ENCODE peak calls at places on chromosomes 6 and 20, in six cellular contexts. U is stomach, O is tibial nerve, J is neural progenitor cell, B is thyroid gland, Q is uterus. G is an unnamed sample. For H3K4me1 and H3K27me3, the result is how much of the 10 kb centered on the place peaks cover.

GRCh38 chr6:90025418-90026089 is 131.3 kb downstream of the GJA10 start:
- DNase-seq in U (no peak), O (no peak), J (no peak), B (no peak), Q (peak), G (no peak)

GRCh38 chr6:135853227-135853626 is 1.7 kb downstream of the PDE7B start:
- DNase-seq in U (no peak), O (no peak), J (no peak), B (no peak), Q (no peak), G (no peak)

GRCh38 chr6:69827491-69827890 is 30.7 kb upstream of the LMBRD1 start:
- DNase-seq in U (no peak), O (no peak), J (no peak), B (no peak), Q (no peak), G (no peak)

GRCh38 chr6:25774120-25774730 is 19.7 kb downstream of the SLC17A4 start:
- DNase-seq in U (no peak), O (no peak), J (peak), B (no peak), Q (no peak), G (no peak)

GRCh38 chr6:150687508-150687907 is 87.8 kb downstream of the PLEKHG1 start:
- DNase-seq in U (peak), O (no peak), J (no peak), B (no peak), Q (peak), G (no peak)

GRCh38 chr6:112232845-112233256 is 21.5 kb downstream of the LAMA4 start:
- DNase-seq in U (no peak), O (peak), J (no peak), B (no peak), Q (no peak), G (no peak)

GRCh38 chr6:148818939-148819575 is 72.2 kb downstream of the UST start:
- DNase-seq in U (no peak), O (no peak), J (peak), B (no peak), Q (no peak), G (no peak)

GRCh38 chr20:20452254-20452676 is 84.4 kb downstream of the INSM1 start:
- DNase-seq in U (peak), O (peak), J (peak), B (no peak), Q (peak), G (peak)

GRCh38 chr6:19013011-19013410 is 625.9 kb downstream of the RNF144B start:
- DNase-seq in U (no peak), O (no peak), J (no peak), B (no peak), Q (no peak), G (no peak)

GRCh38 chr20:37915800-37916570 is 13.1 kb downstream of the VSTM2L start:
- DNase-seq in U (peak), O (no peak), J (peak), B (no peak), Q (peak), G (no peak)

GRCh38 chr20:37311710-37312355 is 22.4 kb downstream of the MANBAL start:
- DNase-seq in U (no peak), O (no peak), J (no peak), B (no peak), Q (no peak), G (no peak)

GRCh38 chr6:165060636-165061190 is 248.7 kb downstream of the C6orf118 start:
- DNase-seq in U (no peak), O (no peak), J (no peak), B (no peak), Q (no peak), G (no peak)

GRCh38 chr6:111890981-111891380 is 17.7 kb upstream of the FYN start:
- DNase-seq in U (no peak), O (no peak), J (no peak), B (no peak), Q (no peak), G (no peak)

GRCh38 chr20:63520939-63521601 is 505 bp downstream of the PPDPF start:
- DNase-seq in U (peak), O (peak), J (peak), B (peak), Q (peak), G (peak)

GRCh38 chr6:160137989-160138835 is 16.6 kb downstream of the SLC22A1 start:
- DNase-seq in U (peak), O (peak), J (peak), B (peak), Q (peak), G (peak)

GRCh38 chr6:142455957-142456589 is 154.3 kb downstream of the ADGRG6 start:
- DNase-seq in U (no peak), O (no peak), J (no peak), B (no peak), Q (no peak), G (no peak)

GRCh38 chr20:10216146-10216741 is 2.4 kb upstream of the SNAP25 start:
- DNase-seq in U (no peak), O (no peak), J (peak), B (no peak), Q (no peak), G (no peak)

GRCh38 chr20:35458388-35458787 is 3.0 kb downstream of the CEP250 start:
- DNase-seq in U (no peak), O (no peak), J (no peak), B (no peak), Q (no peak), G (no peak)

GRCh38 chr6:34457747-34458462 is 8.0 kb upstream of the PACSIN1 start:
- DNase-seq in U (no peak), O (no peak), J (no peak), B (no peak), Q (no peak), G (no peak)

GRCh38 chr6:95819939-95820338 is 195.8 kb upstream of the FUT9 start:
- DNase-seq in U (no peak), O (no peak), J (no peak), B (no peak), Q (no peak), G (no peak)

GRCh38 chr20:652611-653109 is 340 bp downstream of the SRXN1 start:
- DNase-seq in U (peak), O (no peak), J (no peak), B (peak), Q (peak), G (no peak)

GRCh38 chr20:20014659-20015058 is 2.5 kb upstream of the NAA20 start:
- DNase-seq in U (no peak), O (no peak), J (no peak), B (no peak), Q (no peak), G (no peak)

GRCh38 chr6:83294676-83295075 is 101.5 kb downstream of the RWDD2A start:
- DNase-seq in U (no peak), O (no peak), J (no peak), B (no peak), Q (no peak), G (no peak)

GRCh38 chr6:13763740-13764381 is 50.5 kb downstream of the MCUR1 start:
- DNase-seq in U (no peak), O (no peak), J (no peak), B (no peak), Q (no peak), G (no peak)

GRCh38 chr20:22511943-22512910 is 72.1 kb downstream of the FOXA2 start:
- DNase-seq in U (peak), O (no peak), J (peak), B (no peak), Q (no peak), G (no peak)

GRCh38 chr20:14956538-14956937 is 619.1 kb upstream of the FLRT3 start:
- DNase-seq in U (no peak), O (no peak), J (no peak), B (no peak), Q (no peak), G (no peak)

GRCh38 chr6:21665436-21666199 is 72.1 kb downstream of the SOX4 start:
- DNase-seq in U (no peak), O (no peak), J (peak), B (no peak), Q (peak), G (no peak)

GRCh38 chr6:41723178-41723935 is 12.1 kb downstream of the TFEB start:
- DNase-seq in U (peak), O (peak), J (no peak), B (peak), Q (peak), G (no peak)

GRCh38 chr20:21503345-21503744 is 10.5 kb downstream of the NKX2-2 start:
- DNase-seq in U (no peak), O (no peak), J (no peak), B (no peak), Q (no peak), G (peak)

GRCh38 chr6:109794201-109794926 is 103.3 kb downstream of the FIG4 start:
- DNase-seq in U (no peak), O (no peak), J (no peak), B (no peak), Q (no peak), G (no peak)

GRCh38 chr20:48667889-48668413 is 159.8 kb downstream of the PREX1 start:
- DNase-seq in U (no peak), O (no peak), J (no peak), B (no peak), Q (no peak), G (no peak)

GRCh38 chr20:17873410-17874270 is 95.0 kb downstream of the SNX5 start:
- DNase-seq in U (peak), O (peak), J (peak), B (peak), Q (peak), G (no peak)

GRCh38 chr20:25309395-25310267 is 61.7 kb downstream of the PYGB start:
- DNase-seq in U (peak), O (peak), J (no peak), B (peak), Q (peak), G (no peak)

GRCh38 chr6:137692806-137693205 is 174.3 kb upstream of the TNFAIP3 start:
- DNase-seq in U (no peak), O (no peak), J (no peak), B (no peak), Q (no peak), G (no peak)

GRCh38 chr6:71822626-71823025 is 63.7 kb upstream of the RIMS1 start:
- DNase-seq in U (no peak), O (no peak), J (no peak), B (no peak), Q (no peak), G (no peak)

GRCh38 chr20:63096681-63097335 is 90.0 kb upstream of the BHLHE23 start:
- DNase-seq in U (no peak), O (no peak), J (no peak), B (no peak), Q (no peak), G (no peak)

GRCh38 chr6:42136508-42137191 is 5.8 kb downstream of the C6orf132 start:
- DNase-seq in U (peak), O (no peak), J (peak), B (peak), Q (no peak), G (peak)

GRCh38 chr6:26056583-26057350 is 30.5 kb upstream of the HFE start:
- DNase-seq in U (no peak), O (peak), J (peak), B (peak), Q (no peak), G (no peak)

DNA sequence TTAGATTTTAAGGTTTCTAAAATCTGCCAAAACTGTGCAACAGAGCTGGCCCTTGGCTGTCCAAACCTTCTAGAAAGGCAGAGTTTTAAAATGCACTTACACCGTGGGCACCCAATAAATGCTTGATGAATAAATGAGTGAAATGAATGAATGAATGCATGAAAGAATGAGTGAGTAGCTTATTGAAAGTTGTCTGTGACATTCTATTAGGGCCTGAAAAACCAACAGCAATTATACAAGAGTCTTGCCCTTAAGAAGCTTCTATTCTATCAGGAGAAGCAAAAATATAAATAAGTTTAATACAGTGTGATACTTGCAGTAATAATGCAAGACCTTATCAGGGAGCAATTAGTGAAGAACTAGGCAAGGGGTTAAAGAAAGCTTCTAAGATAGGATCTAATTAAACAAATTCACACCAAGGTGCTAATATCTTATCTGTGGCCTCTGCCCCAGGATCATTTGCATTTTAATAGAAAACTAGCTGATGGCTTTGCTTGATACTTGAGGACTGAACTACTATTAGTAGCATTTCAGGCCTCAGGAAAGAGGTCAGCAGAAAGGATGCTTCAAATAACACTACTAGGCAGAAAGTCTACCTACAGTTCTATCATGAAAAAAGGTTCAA is 230.7 kb downstream of the GMPR start:
- DNase-seq in U (no peak), O (no peak), J (no peak), B (no peak), Q (no peak), G (no peak)
- H3K4me1 ChIP-seq in U (under half), O (under half), J (under half), B (under half), Q (under half), G (under half)

DNA sequence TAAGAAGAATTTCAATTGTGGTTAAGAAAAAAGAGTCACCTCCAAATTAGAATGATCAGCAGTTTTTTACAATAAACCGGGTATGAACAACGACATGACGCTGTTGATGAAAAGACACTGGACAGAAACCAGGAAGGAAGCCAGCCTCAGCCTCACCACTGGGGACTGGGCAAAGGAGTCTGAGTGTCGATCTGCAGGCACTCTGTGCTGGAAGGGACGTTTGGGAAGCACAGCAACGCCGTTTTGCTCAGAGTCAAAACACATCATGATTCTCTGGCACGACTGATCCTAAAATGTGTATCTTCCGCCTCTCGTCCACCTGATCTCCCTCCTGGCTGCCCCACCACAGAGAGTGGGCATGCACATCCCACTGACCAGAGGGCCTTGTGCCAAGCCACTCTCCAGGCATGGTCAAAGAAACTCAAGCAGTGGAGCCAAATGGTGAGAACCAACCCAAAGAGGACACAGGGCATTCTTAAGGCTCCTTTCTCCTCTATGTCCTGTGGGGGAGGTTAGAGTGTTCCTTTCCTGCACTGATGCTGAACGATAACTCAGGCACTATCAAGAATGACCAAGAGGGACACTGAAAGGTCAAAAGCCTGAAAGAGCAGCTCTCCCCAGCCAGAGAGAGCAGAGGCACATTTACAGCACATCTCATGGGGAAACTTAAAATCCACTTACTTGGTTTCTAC is 68.8 kb downstream of the AGPAT4 start:
- DNase-seq in U (no peak), O (no peak), J (no peak), B (peak), Q (no peak), G (no peak)
- TF ChIP-seq CTCF in U (no peak), O (no peak), J (no peak), B (no peak), Q (no peak), G (no peak)

DNA sequence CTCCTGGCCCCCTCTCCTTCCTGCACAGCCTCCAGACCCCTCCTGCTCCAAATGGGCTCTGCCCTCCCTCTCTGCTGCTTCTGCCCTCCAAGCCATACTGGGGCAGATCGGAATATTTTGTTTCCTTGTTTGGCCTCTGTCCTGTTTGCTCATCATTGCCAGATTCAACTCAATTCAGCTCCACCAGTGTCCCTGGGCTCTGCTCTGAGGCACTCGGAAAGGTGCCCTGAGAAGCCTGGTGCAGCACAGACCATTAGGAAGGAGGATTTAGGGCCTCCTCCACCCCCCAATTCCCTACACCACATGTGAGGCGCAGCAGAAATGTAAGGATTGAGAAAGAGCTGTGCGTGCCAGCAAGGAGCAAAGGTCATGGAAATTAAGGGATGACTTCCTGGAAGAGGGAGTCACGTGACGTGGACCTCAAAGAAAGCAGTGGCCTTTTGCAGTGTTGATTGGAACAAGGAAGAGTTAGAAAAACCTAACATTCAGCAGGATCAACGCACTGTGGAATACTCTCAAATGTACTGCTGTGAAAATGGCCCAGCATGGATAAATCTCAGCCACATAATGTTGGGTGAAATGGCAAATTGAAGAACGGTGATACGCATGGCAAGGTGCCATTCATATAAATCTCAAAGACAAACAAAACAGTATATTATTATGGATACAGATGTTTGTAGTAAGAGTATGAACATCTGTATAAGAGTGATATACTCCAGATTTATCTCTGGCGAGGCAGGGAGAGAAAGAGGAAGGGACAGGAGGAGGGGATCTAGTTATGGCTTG is 229.5 kb upstream of the RNF24 start:
- DNase-seq in U (peak), O (no peak), J (no peak), B (no peak), Q (no peak), G (no peak)
- H3K27me3 ChIP-seq in U (half or more), O (under half), J (half or more), B (under half), Q (under half), G (under half)

DNA sequence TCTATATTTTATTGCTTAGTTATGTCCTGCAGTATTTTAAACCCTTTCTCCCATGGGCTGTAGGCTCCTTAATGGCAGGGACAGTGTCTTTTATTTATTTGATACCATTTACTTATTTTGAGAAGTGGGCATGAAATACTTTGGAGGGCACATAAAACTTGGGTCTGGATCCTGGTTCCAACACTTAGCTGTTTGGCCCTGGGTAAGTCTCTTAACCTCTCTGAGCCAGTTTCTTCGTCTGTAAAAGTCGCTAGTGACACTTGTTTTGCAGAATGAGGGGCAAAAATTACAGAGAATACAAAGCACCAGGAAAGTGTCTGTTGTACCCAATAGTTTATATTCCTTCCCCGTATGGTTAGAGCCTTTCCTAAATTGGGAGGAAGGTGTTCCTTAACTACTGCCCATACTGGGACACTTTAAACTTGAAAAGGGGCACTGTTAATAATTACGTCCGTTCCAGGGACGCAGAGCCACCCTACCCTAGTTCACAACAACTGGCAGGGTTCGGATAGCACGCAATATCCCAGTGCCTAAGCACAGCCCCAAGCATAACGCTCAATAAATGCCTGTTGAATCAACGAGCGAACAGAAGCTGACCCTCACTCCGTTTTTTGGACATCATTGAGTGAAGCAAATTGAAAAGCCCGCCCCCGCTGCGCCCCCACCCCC is 6.0 kb upstream of the ARMC12 start:
- DNase-seq in U (no peak), O (peak), J (no peak), B (no peak), Q (no peak), G (no peak)
- H3K4me1 ChIP-seq in U (half or more), O (half or more), J (half or more), B (half or more), Q (under half), G (half or more)

DNA sequence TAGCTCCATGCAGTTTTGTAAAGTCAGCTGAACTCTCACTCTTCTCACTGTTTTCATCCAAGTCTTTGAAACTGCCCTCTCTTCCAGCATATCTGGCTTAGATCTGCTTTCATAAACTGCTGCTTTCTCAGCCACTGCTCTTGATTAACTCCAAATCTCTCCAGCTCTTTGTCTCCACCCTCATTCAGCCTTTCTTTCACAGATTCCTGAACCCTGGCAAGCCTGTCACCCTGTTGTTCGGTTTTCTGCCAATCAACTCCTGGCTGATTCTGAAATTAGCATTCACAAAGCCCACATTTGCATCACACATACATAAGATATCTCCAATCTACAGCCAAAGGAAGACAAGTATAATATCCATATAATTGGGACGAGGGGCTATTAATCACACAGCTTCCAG is 301.0 kb upstream of the RNF217 start:
- DNase-seq in U (no peak), O (no peak), J (peak), B (no peak), Q (no peak), G (no peak)
- TF ChIP-seq CTCF in U (no peak), O (no peak), J (no peak), B (no peak), Q (no peak), G (no peak)

GRCh38 chr20:2696646-2697045 is 4.1 kb downstream of the EBF4 start:
- DNase-seq in U (peak), O (no peak), J (no peak), B (no peak), Q (no peak), G (no peak)
- H3K27me3 ChIP-seq in U (half or more), O (under half), J (half or more), B (under half), Q (under half), G (under half)

GRCh38 chr6:116443105-116443504 is 18.1 kb upstream of the CALHM6 start:
- DNase-seq in U (no peak), O (no peak), J (no peak), B (no peak), Q (no peak), G (no peak)
- H3K4me1 ChIP-seq in U (under half), O (under half), J (under half), B (under half), Q (under half), G (under half)

GRCh38 chr6:127539292-127539691 is 20.2 kb upstream of the MTCL3 start:
- DNase-seq in U (no peak), O (no peak), J (no peak), B (no peak), Q (no peak), G (no peak)
- TF ChIP-seq CTCF in U (peak), O (peak), J (peak), B (no peak), Q (peak), G (peak)